ENCODE peak calls at places on chromosomes 16 and 17, in four cellular contexts. D, F, N and O are unnamed samples.

GRCh38 chr17:42127414-42127813 is 4.8 kb downstream of the HSPB9 start:
- DNase-seq in N (no peak), F (no peak), D (no peak), O (no peak)

GRCh38 chr16:81127051-81127450 is 30.9 kb upstream of the GCSH start:
- DNase-seq in D (no peak), N (no peak), F (no peak), O (no peak)

GRCh38 chr17:78175643-78175981 is 7.2 kb downstream of the SYNGR2 start:
- DNase-seq in N (no peak), D (no peak), F (no peak), O (no peak)

GRCh38 chr17:13306310-13306962 is 288.6 kb upstream of the ELAC2 start:
- DNase-seq in D (peak), F (peak), N (no peak), O (peak)

GRCh38 chr17:49851387-49852291 is 3.8 kb upstream of the TAC4 start:
- DNase-seq in D (peak), F (peak), N (peak), O (peak)

GRCh38 chr16:4612977-4613635 is 1.6 kb downstream of the UBALD1 start:
- DNase-seq in D (peak), N (no peak), F (peak), O (no peak)

GRCh38 chr17:34628883-34629282 is 49.5 kb downstream of the TMEM132E start:
- DNase-seq in D (no peak), F (no peak), N (no peak), O (no peak)

GRCh38 chr17:39376434-39376833 is 25.0 kb downstream of the FBXL20 start:
- DNase-seq in D (no peak), F (no peak), N (no peak), O (peak)

DNA sequence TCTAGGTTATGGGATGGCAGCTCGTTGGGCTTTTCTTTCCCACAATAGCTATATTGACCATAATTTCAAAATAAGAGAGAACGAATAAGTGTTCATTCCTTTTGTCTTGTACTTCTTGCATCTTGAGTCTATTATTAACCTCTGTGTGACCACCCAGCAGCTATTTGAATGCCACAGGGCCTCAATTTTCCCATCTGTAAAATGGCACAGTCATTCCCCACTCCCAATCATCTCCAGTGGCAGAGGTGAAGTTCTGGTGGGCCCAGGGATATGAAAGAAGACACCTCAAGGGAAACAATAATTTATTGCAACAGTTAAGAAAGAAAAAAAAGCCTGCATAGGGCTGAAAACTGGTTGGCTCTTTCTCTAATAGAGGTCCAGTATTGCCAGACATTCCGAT is 28.6 kb upstream of the NKD1 start:
- DNase-seq in D (no peak), F (no peak), N (no peak), O (no peak)
- TF ChIP-seq EZH2phosphoT487 in D (no peak), F (no peak), N (no peak), O (no peak)

DNA sequence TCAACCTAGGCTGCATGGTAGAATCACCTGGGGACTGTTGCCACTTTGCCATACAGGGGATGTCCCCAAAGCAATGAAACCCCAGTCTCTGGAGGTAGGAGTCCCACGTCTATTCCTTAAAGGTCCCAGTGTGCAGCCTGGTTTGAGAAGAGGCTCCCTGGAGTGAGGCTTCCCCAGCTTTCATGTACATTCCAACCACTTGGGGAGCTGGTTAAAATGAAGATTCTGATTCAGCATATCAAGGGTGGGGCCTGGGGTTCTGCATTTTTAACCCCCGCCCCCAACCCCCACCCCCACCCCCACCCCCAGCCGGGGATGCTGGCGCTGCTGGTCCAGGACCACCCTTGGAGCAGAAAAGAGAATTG is 241.2 kb downstream of the FOXL1 start:
- DNase-seq in D (peak), F (no peak), N (no peak), O (no peak)
- TF ChIP-seq CTCF in D (peak), F (peak), N (no peak), O (no peak)

GRCh38 chr17:73588291-73589095 is 55.8 kb downstream of the SDK2 start:
- DNase-seq in N (no peak), F (peak), D (no peak), O (peak)

GRCh38 chr17:73584987-73585386 is 59.3 kb downstream of the SDK2 start:
- DNase-seq in N (no peak), D (no peak), F (no peak), O (no peak)

GRCh38 chr17:73586921-73587680 is 57.1 kb downstream of the SDK2 start:
- DNase-seq in N (peak), D (no peak), F (peak), O (peak)

GRCh38 chr17:73585583-73585982 is 58.7 kb downstream of the SDK2 start:
- DNase-seq in N (no peak), F (no peak), D (peak), O (peak)

GRCh38 chr17:73586153-73586906 is 57.9 kb downstream of the SDK2 start:
- DNase-seq in D (no peak), N (no peak), F (peak), O (no peak)
- TF ChIP-seq EZH2phosphoT487 in D (no peak), N (no peak), F (no peak), O (no peak)

DNA sequence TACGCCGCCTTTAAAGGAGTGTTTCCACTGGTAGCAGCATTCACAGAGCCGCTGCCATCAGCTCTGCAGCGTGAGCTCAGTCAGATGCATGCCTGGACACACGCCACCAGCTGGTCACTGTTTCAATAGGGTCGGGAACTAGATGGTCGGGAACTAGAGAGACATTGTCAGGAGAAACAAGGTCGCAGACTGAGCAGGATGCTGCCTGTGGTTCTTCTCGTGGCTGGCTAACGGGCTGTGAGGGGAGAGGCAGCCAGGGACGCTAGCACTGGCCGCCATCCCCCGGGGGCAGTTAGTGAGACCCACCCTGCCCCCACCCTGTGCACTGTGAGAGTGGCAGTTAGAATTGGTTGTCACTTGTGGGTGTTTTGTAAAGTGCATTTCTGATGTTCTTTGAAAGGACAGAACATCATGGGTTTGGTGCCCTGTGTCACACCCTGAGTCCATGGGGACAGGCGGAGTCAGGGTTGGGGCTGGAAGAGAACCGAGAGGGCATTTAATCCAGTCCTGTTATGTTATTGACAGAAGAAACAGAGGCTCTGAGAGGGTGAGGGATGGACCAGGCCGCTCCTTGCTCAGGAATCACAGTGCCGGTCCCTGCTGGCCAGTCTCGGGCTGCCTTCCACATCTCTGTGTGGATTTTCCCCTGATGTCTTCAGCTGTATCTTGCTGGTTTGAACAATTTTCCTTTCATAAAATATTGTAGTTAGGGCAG is 86.4 kb downstream of the SPECC1 start:
- DNase-seq in N (no peak), D (peak), F (peak), O (no peak)
- TF ChIP-seq CTCF in N (no peak), D (peak), F (peak), O (no peak)

DNA sequence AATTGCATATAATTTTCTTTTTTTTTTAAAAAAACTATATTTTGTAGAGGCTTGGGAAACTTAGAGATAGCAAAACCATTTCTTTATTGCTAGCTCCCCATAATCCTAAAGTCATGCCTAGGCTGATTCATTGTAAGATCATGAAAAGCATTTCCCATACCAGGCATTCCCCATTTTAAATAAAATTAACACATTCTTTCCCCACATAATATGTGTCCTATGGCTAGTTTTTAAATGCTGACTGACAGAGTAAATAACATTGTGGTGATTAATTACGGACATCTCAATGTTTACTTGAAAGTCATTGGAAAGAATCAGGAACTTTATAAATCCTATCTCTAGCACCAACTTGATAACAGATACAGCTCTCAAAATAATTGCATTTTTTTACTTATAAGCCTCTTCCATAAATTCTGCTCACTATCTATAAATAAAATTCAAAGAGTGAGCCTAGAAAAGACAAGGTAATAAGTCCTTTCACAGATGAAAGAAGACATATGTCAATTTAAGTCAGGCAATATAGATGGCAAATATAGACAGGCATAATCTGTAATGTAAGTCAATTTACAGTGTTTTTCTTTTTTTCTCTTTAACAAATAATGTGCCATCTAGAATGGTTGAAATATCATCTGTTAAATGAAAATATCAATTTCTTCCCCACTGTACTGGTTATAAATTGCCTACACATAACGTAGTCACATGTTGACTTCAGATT is 1409.0 kb upstream of the GOT2 start:
- DNase-seq in D (peak), F (no peak), N (no peak), O (no peak)
- TF ChIP-seq EZH2phosphoT487 in D (no peak), F (no peak), N (no peak), O (no peak)

GRCh38 chr16:19044781-19045180 is 22.6 kb upstream of the COQ7 start:
- DNase-seq in F (no peak), D (no peak), N (no peak), O (no peak)
- TF ChIP-seq CTCF in F (no peak), D (no peak), N (no peak), O (no peak)

GRCh38 chr17:80955078-80955477 is 36.6 kb upstream of the CHMP6 start:
- DNase-seq in D (no peak), N (no peak), F (no peak), O (no peak)
- TF ChIP-seq EZH2phosphoT487 in D (no peak), N (no peak), F (no peak), O (no peak)

GRCh38 chr16:35908942-35909341 is 2449.5 kb downstream of the TP53TG3F start:
- DNase-seq in F (peak), D (peak), N (no peak), O (peak)

GRCh38 chr16:35908152-35908551 is 2448.7 kb downstream of the TP53TG3F start:
- DNase-seq in D (no peak), N (no peak), F (no peak), O (no peak)

GRCh38 chr16:35911899-35912298 is 2452.5 kb downstream of the TP53TG3F start:
- DNase-seq in N (no peak), F (no peak), D (no peak), O (no peak)

GRCh38 chr16:35910409-35910808 is 2451.0 kb downstream of the TP53TG3F start:
- DNase-seq in F (no peak), N (no peak), D (no peak), O (no peak)

DNA sequence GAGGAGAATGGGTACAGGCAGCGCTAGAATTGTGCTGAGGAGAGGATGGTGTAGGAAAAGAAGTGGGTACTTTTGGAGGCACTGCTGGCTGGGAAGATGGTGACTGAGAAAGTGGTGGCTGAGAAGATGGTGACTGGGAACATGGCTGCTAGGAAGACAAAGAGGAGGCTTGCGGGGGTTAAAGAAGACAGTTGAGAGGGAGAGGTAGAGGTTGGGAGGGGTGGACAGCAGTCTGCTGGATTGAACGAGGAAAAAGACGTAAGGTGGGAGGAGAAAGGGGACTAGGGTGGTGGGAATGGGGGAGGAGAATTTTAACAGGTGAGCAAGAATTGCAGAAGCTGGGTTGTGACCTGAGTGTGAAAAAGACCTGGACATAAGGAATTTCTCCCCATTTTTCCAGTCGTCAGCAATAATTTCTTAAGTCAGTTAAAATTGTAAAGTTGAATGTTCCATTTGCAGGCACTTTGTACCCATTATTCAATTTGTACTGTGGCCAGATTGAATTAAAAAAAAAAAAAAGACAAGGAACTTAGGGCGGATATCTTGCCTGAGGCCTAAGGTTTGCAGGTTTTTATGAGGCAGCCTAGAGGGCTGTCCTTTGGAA is 2450.0 kb downstream of the TP53TG3F start:
- DNase-seq in N (no peak), D (no peak), F (no peak), O (no peak)
- TF ChIP-seq CTCF in N (no peak), D (no peak), F (no peak), O (no peak)

DNA sequence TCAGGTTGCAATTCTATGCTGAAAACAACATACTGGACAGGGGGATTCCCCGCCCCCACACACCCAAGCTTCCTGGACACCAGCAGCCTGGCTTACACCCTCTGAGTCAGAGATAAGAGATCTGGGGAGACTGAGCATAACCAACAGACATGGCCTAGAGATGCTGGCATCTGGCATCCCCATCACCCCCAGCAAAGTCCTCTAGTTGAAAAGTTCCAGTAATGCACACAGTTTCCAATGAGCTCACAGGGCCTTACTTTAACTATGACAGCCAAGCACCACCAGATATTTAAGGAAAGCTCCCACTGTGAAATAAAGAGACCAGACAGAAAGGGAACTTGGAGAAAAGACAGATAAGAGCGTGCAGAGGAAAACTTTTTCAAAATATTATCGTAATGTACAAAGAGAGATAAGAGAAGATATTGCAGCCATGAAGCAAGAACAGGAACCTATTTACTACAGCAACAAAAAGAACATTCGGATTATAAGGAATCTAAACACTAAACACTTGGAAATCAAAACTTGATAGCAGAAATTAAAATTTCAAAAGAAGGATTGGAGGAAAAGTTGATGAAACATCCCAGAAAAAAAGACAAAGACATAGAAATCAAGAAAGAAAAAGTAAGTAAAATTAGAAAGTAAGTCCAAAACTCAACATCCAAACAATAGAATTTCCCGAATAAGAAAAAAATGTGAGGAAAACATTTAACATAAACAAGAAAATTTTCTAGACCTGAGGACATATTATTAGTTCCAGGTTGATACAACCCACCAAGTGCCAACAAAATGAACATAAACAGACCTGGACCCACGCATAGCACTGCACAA is 17.2 kb upstream of the ALOX15 start:
- DNase-seq in N (no peak), F (peak), D (no peak), O (no peak)
- TF ChIP-seq EZH2phosphoT487 in N (no peak), F (no peak), D (no peak), O (no peak)